ENCODE peak calls at places on chromosome 20, in ten cellular contexts. J is Karpas-422; I is right atrium auricular region; P is activated naive CD4-positive, alpha-beta T cell treated with anti-CD3 and anti-CD28 coated beads, Interleukin-2, amount 50 U/mL, for 16 hours; C is stimulated activated CD4-positive, alpha-beta T cell treated with anti-CD3 and anti-CD28 coated beads, Interleukin-2, amount 100 ng/mL, for 48 hours; A is AG10803; X is tibial artery; Z is activated CD8-positive, alpha-beta memory T cell treated with anti-CD3 and anti-CD28 coated beads for 1 hour; H is RWPE2; L is EH. G is an unnamed sample.

GRCh38 chr20:6665621-6666345 is 101.7 kb upstream of the BMP2 start:
- DNase-seq in C (no peak), H (no peak), Z (no peak), J (no peak), L (peak), I (no peak), X (no peak), P (no peak), A (peak), G (no peak)

GRCh38 chr20:6533321-6533720 is 234.2 kb upstream of the BMP2 start:
- DNase-seq in X (no peak), J (no peak), L (peak), A (peak), H (no peak), P (no peak), C (no peak), I (no peak), Z (no peak), G (no peak)

GRCh38 chr20:20869161-20869560 is 156.7 kb upstream of the RALGAPA2 start:
- DNase-seq in H (no peak), A (no peak), I (no peak), X (no peak), Z (no peak), C (no peak), P (no peak), J (no peak), L (no peak), G (no peak)

GRCh38 chr20:17806739-17807441 is 107.1 kb downstream of the BANF2 start:
- DNase-seq in J (no peak), I (peak), C (no peak), H (no peak), Z (no peak), X (peak), P (no peak), L (peak), A (peak), G (no peak)

GRCh38 chr20:1945134-1945618 is 48.7 kb downstream of the PDYN start:
- DNase-seq in A (peak), X (peak), I (peak), J (no peak), P (no peak), H (no peak), Z (no peak), C (no peak), L (peak), G (no peak)

GRCh38 chr20:31594558-31595379 is 10.3 kb upstream of the ID1 start:
- DNase-seq in A (no peak), H (no peak), P (no peak), I (peak), X (no peak), Z (no peak), C (no peak), J (no peak), L (no peak), G (no peak)

GRCh38 chr20:38932457-38933120 is 6.4 kb downstream of the FAM83D start:
- DNase-seq in A (peak), P (no peak), I (no peak), H (no peak), L (peak), C (no peak), X (no peak), Z (no peak), J (no peak), G (peak)

GRCh38 chr20:15799871-15800270 is 773.4 kb downstream of the KIF16B start:
- DNase-seq in Z (no peak), A (peak), I (no peak), X (no peak), H (no peak), J (no peak), C (no peak), P (no peak), L (peak), G (peak)

GRCh38 chr20:25077610-25078169 is 4.3 kb downstream of the VSX1 start:
- DNase-seq in P (no peak), L (peak), A (peak), H (peak), I (peak), Z (no peak), C (no peak), X (peak), J (no peak), G (no peak)

GRCh38 chr20:36872857-36873256 is 3.1 kb upstream of the TLDC2 start:
- DNase-seq in J (no peak), P (no peak), A (no peak), I (no peak), X (no peak), L (peak), Z (no peak), C (no peak), H (no peak), G (no peak)

GRCh38 chr20:63527184-63527583 is 6.6 kb downstream of the PPDPF start:
- DNase-seq in C (no peak), H (no peak), J (no peak), A (no peak), I (no peak), L (no peak), Z (no peak), P (no peak), X (no peak), G (no peak)

G was measured in mammary epithelial cell.